ENCODE peak calls at places on chromosome 7, in nine cellular contexts. S, B, W, X, Z, I, L, F and D are unnamed samples.

GRCh38 chr7:130560972-130561371 is 69.1 kb downstream of the MEST start:
- DNase-seq in L (no peak), X (peak; percentile 26), I (no peak), F (peak; percentile 15), W (no peak), S (peak; percentile 22), Z (no peak), B (no peak), D (no peak)

GRCh38 chr7:16462618-16463017 is 2.9 kb downstream of the SOSTDC1 start:
- DNase-seq in L (no peak), W (no peak), B (no peak), Z (peak; percentile 30), F (no peak), X (no peak), S (no peak), I (no peak), D (no peak)

GRCh38 chr7:51021906-51022570 is 239.3 kb upstream of the GRB10 start:
- DNase-seq in L (no peak), I (no peak), X (peak; percentile 71), F (no peak), B (no peak), Z (no peak), W (peak; percentile 61), S (peak; percentile 65), D (no peak)

GRCh38 chr7:100604078-100604975 is 2.2 kb downstream of the PCOLCE start:
- DNase-seq in L (peak; percentile 81), I (peak; percentile 82), S (no peak), F (peak; percentile 84), B (peak; percentile 80), W (peak; percentile 82), X (peak; percentile 71), Z (peak; percentile 91), D (peak; percentile 82)

GRCh38 chr7:508461-509170 is 11.0 kb downstream of the PDGFA start:
- DNase-seq in L (peak; percentile 58), I (no peak), S (no peak), X (no peak), W (no peak), F (no peak), Z (no peak), B (no peak), D (no peak)

GRCh38 chr7:26365077-26365896 is 73.6 kb downstream of the SNX10 start:
- DNase-seq in X (peak; percentile 57), S (peak; percentile 42), W (no peak), F (peak; percentile 57), B (peak; percentile 78), Z (no peak), I (peak; percentile 57), L (no peak), D (peak; percentile 55)

GRCh38 chr7:54831046-54831643 is 72.1 kb upstream of the SEC61G start:
- DNase-seq in Z (no peak), I (no peak), W (no peak), B (no peak), X (peak; percentile 49), L (no peak), S (peak; percentile 44), F (peak; percentile 77), D (no peak)

GRCh38 chr7:33807779-33808482 is 97.4 kb upstream of the BMPER start:
- DNase-seq in Z (peak; percentile 79), S (peak; percentile 88), F (peak; percentile 31), B (peak; percentile 43), W (no peak), X (peak; percentile 91), I (peak; percentile 11), L (peak; percentile 74), D (peak; percentile 64)

GRCh38 chr7:75842836-75843446 is 29.3 kb upstream of the CCL24 start:
- DNase-seq in L (peak; percentile 79), W (no peak), F (peak; percentile 43), I (no peak), B (no peak), S (peak; percentile 87), Z (no peak), X (peak; percentile 91), D (no peak)

GRCh38 chr7:25075459-25075858 is 49.6 kb downstream of the CYCS start:
- DNase-seq in B (no peak), X (no peak), W (no peak), F (no peak), I (no peak), L (no peak), Z (no peak), S (no peak), D (no peak)

GRCh38 chr7:44244282-44244681 is 43.5 kb downstream of the YKT6 start:
- DNase-seq in L (no peak), X (no peak), W (no peak), S (no peak), B (peak; percentile 66), I (no peak), Z (peak; percentile 66), F (no peak), D (peak; percentile 62)

GRCh38 chr7:6284461-6285360 is 12.3 kb upstream of the CYTH3 start:
- DNase-seq in B (no peak), L (peak; percentile 76), Z (no peak), X (peak; percentile 47), F (peak; percentile 81), S (no peak), I (no peak), W (no peak), D (no peak)

GRCh38 chr7:128322040-128322643 is 21.6 kb downstream of the RBM28 start:
- DNase-seq in Z (no peak), I (no peak), S (peak; percentile 28), L (no peak), F (peak; percentile 14), X (peak; percentile 51), W (no peak), B (peak; percentile 25), D (peak; percentile 27)

GRCh38 chr7:110962826-110963225 is 128.1 kb upstream of the LRRN3 start:
- DNase-seq in W (no peak), F (no peak), L (no peak), Z (no peak), B (no peak), S (no peak), I (no peak), X (no peak), D (no peak)

GRCh38 chr7:137081276-137081675 is 212.8 kb downstream of the CHRM2 start:
- DNase-seq in I (no peak), B (no peak), F (no peak), Z (no peak), X (no peak), L (no peak), W (no peak), S (no peak), D (no peak)

GRCh38 chr7:141072548-141073172 is 1.2 kb upstream of the TMEM178B start:
- DNase-seq in L (peak; percentile 66), W (peak; percentile 63), Z (peak; percentile 57), S (peak; percentile 74), X (peak; percentile 77), I (peak; percentile 19), B (peak; percentile 41), F (no peak), D (peak; percentile 53)

GRCh38 chr7:1671876-1672451 is 1.9 kb downstream of the ELFN1 start:
- DNase-seq in L (peak; percentile 45), W (no peak), Z (peak; percentile 25), S (no peak), F (no peak), I (no peak), X (no peak), B (no peak), D (no peak)

GRCh38 chr7:66352071-66352470 is 146.9 kb downstream of the TPST1 start:
- DNase-seq in X (no peak), S (no peak), Z (peak; percentile 55), W (no peak), B (no peak), L (no peak), F (no peak), I (peak; percentile 18), D (no peak)

GRCh38 chr7:90211391-90212148 is at the start of gene STEAP2:
- DNase-seq in F (peak; percentile 93), L (peak; percentile 85), Z (peak; percentile 92), B (peak; percentile 92), I (peak; percentile 89), W (peak; percentile 83), X (peak; percentile 95), S (peak; percentile 87), D (peak; percentile 96)
- TF ChIP-seq CTCF in F (peak; percentile 65), L (peak; percentile 73), Z (peak; percentile 73), B (peak; percentile 67), I (peak; percentile 75), W (peak; percentile 61), X (peak; percentile 46), S (peak; percentile 26), D (peak; percentile 77)

GRCh38 chr7:134028853-134029252 is 98.3 kb upstream of the LRGUK start:
- DNase-seq in S (no peak), W (no peak), I (no peak), X (no peak), Z (peak; percentile 49), F (no peak), B (no peak), L (no peak), D (no peak)

GRCh38 chr7:134034652-134035051 is 92.5 kb upstream of the LRGUK start:
- DNase-seq in F (no peak), B (no peak), S (no peak), Z (no peak), X (no peak), L (no peak), W (no peak), I (no peak), D (no peak)

GRCh38 chr7:134029743-134030142 is 97.4 kb upstream of the LRGUK start:
- DNase-seq in S (no peak), L (no peak), Z (no peak), F (no peak), W (no peak), X (no peak), B (no peak), I (no peak), D (no peak)

GRCh38 chr7:134030460-134030865 is 96.7 kb upstream of the LRGUK start:
- DNase-seq in F (no peak), L (no peak), W (no peak), Z (no peak), X (no peak), I (no peak), S (no peak), B (no peak), D (no peak)

GRCh38 chr7:134031835-134032617 is 95.1 kb upstream of the LRGUK start:
- DNase-seq in B (peak; percentile 23), Z (no peak), S (no peak), I (no peak), F (no peak), X (no peak), L (no peak), W (no peak), D (no peak)
- H3K9me3 ChIP-seq in B (no peaks in the 10 kb centered on the region), Z (peaks cover 4% of the 10 kb centered on the region), S (no peaks in the 10 kb centered on the region), I (no peaks in the 10 kb centered on the region), F (no peaks in the 10 kb centered on the region), X (no peaks in the 10 kb centered on the region), L (no peaks in the 10 kb centered on the region), W (no peaks in the 10 kb centered on the region), D (no peaks in the 10 kb centered on the region)

DNA sequence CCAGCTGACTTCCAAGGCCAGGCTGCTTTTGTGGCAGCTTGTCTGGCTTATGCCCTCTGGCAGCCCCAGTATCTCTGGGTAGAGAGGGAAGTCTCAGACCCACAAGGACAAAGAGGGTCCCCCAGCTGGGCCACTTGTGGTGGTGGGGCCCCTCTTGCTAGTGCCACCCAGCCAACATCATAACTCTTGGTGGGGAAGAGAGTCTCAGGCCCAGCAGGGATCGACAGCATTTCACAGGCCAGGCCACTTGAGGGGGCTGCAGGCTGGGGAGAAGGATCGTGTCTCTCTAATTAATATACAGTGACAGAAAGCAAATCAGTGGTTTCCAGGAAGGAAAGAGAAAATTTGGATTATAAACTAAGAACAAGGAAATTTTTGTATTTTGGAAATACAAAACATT is 76.0 kb downstream of the TYW1B start:
- DNase-seq in I (no peak), S (no peak), Z (peak; percentile 44), B (peak; percentile 38), X (no peak), L (no peak), W (no peak), F (no peak), D (peak; percentile 33)
- TF ChIP-seq CTCF in I (no peak), S (no peak), Z (peak; percentile 76), B (peak; percentile 34), X (no peak), L (no peak), W (no peak), F (no peak), D (peak; percentile 51)

GRCh38 chr7:158074896-158075632 is 512.6 kb downstream of the PTPRN2 start:
- DNase-seq in B (no peak), L (peak; percentile 38), F (no peak), W (no peak), S (no peak), X (no peak), Z (no peak), I (no peak), D (no peak)
- H3K9me3 ChIP-seq in B (no peaks in the 10 kb centered on the region), L (peaks cover 3% of the 10 kb centered on the region), F (no peaks in the 10 kb centered on the region), W (no peaks in the 10 kb centered on the region), S (peaks cover 6% of the 10 kb centered on the region), X (no peaks in the 10 kb centered on the region), Z (no peaks in the 10 kb centered on the region), I (no peaks in the 10 kb centered on the region), D (no peaks in the 10 kb centered on the region)